ENCODE peak calls at places on chromosomes 1 and 21, in nine cellular contexts. Z, D, S, P, I, A, C, Q and E are unnamed samples.

GRCh38 chr1:173995475-173995874 is 26.7 kb downstream of the RC3H1 start:
- DNase-seq in S (no peak), I (no peak), Q (no peak), A (no peak), Z (no peak), C (no peak), D (no peak), P (no peak), E (no peak)

GRCh38 chr1:197787056-197787455 is 11.8 kb upstream of the DENND1B start:
- DNase-seq in Q (peak), S (no peak), Z (no peak), C (no peak), D (peak), A (no peak), I (no peak), P (peak), E (no peak)

GRCh38 chr1:93332368-93332767 is 13.3 kb upstream of the DR1 start:
- DNase-seq in A (no peak), C (no peak), P (no peak), Z (no peak), I (no peak), Q (no peak), D (no peak), S (no peak), E (no peak)

GRCh38 chr1:10286244-10286643 is 75.9 kb downstream of the KIF1B start:
- DNase-seq in I (no peak), A (no peak), Z (peak), C (no peak), Q (no peak), S (no peak), P (no peak), D (peak), E (no peak)

GRCh38 chr1:10399487-10399917 is 638 bp downstream of the PGD start:
- DNase-seq in P (peak), D (no peak), Q (peak), A (no peak), C (peak), Z (no peak), I (no peak), S (no peak), E (no peak)

GRCh38 chr1:31591425-31592093 is 15.2 kb downstream of the TINAGL1 start:
- DNase-seq in D (no peak), P (peak), Z (peak), A (peak), S (no peak), C (no peak), I (no peak), Q (peak), E (no peak)

GRCh38 chr1:17187065-17187464 is 17.9 kb upstream of the PADI1 start:
- DNase-seq in P (no peak), D (no peak), A (no peak), S (no peak), I (no peak), Z (no peak), C (no peak), Q (no peak), E (peak)

GRCh38 chr1:19232526-19232851 is 18.8 kb downstream of the EMC1 start:
- DNase-seq in D (no peak), C (no peak), I (no peak), Q (no peak), A (no peak), Z (no peak), S (no peak), P (peak), E (peak)

GRCh38 chr1:21926814-21927530 is 10.1 kb downstream of the HSPG2 start:
- DNase-seq in D (no peak), A (no peak), I (no peak), Q (no peak), C (no peak), P (no peak), S (no peak), Z (no peak), E (peak)

GRCh38 chr1:43165765-43166164 is 6.3 kb downstream of the EBNA1BP2 start:
- DNase-seq in C (no peak), A (no peak), Q (no peak), S (no peak), P (no peak), I (no peak), D (no peak), Z (no peak), E (no peak)

GRCh38 chr1:45809761-45810160 is 6.3 kb downstream of the MAST2 start:
- DNase-seq in P (no peak), C (no peak), D (no peak), A (no peak), Z (no peak), Q (no peak), I (no peak), S (no peak), E (no peak)

GRCh38 chr1:61448934-61449368 is 276.0 kb downstream of the TM2D1 start:
- DNase-seq in A (no peak), S (no peak), C (peak), I (no peak), P (no peak), Z (peak), D (peak), Q (peak), E (no peak)

GRCh38 chr1:184930645-184931044 is 43.7 kb downstream of the NIBAN1 start:
- DNase-seq in A (no peak), Z (no peak), P (no peak), D (no peak), S (no peak), C (no peak), Q (no peak), I (no peak), E (no peak)

GRCh38 chr21:45225741-45226327 is 61.9 kb downstream of the POFUT2 start:
- DNase-seq in I (no peak), Q (no peak), D (no peak), S (no peak), Z (no peak), C (no peak), A (no peak), P (no peak), E (peak)

GRCh38 chr21:45223236-45223992 is 64.3 kb downstream of the POFUT2 start:
- DNase-seq in P (no peak), A (no peak), Z (no peak), D (no peak), I (no peak), Q (no peak), S (no peak), C (no peak), E (peak)

GRCh38 chr21:45222001-45222400 is 65.7 kb downstream of the POFUT2 start:
- DNase-seq in Z (no peak), D (no peak), Q (no peak), P (no peak), I (no peak), A (no peak), S (no peak), C (no peak), E (no peak)

GRCh38 chr21:45225041-45225740 is 62.5 kb downstream of the POFUT2 start:
- DNase-seq in A (no peak), D (no peak), C (no peak), I (no peak), Q (no peak), S (no peak), P (no peak), Z (no peak), E (peak)

GRCh38 chr21:45224189-45224938 is 63.3 kb downstream of the POFUT2 start:
- DNase-seq in Z (no peak), C (no peak), S (no peak), A (peak), P (no peak), D (no peak), Q (no peak), I (no peak), E (peak)
- H3K4me3 ChIP-seq in Z (no peak), C (no peak), S (no peak), A (no peak), P (no peak), D (no peak), Q (no peak), I (no peak), E (no peak)

GRCh38 chr1:229101475-229101874 is 169.4 kb upstream of the RAB4A start:
- DNase-seq in A (no peak), I (no peak), S (no peak), D (no peak), Q (peak), P (no peak), Z (no peak), C (no peak), E (no peak)

GRCh38 chr1:229101011-229101410 is 169.9 kb upstream of the RAB4A start:
- DNase-seq in P (no peak), S (no peak), I (no peak), A (no peak), Q (no peak), Z (no peak), D (no peak), C (no peak), E (no peak)

GRCh38 chr1:229104654-229105053 is 166.3 kb upstream of the RAB4A start:
- DNase-seq in D (no peak), C (no peak), I (no peak), S (no peak), Q (no peak), Z (no peak), P (no peak), A (no peak), E (no peak)

GRCh38 chr1:229105109-229105508 is 165.8 kb upstream of the RAB4A start:
- DNase-seq in D (no peak), Z (no peak), I (no peak), P (no peak), A (no peak), S (no peak), C (no peak), Q (no peak), E (no peak)

GRCh38 chr1:229102741-229103480 is 168.0 kb upstream of the RAB4A start:
- DNase-seq in S (no peak), A (no peak), D (no peak), P (no peak), Z (no peak), I (no peak), Q (no peak), C (no peak), E (no peak)
- H3K4me3 ChIP-seq in S (no peak), A (no peak), D (no peak), P (no peak), Z (no peak), I (no peak), Q (no peak), C (no peak), E (no peak)

DNA sequence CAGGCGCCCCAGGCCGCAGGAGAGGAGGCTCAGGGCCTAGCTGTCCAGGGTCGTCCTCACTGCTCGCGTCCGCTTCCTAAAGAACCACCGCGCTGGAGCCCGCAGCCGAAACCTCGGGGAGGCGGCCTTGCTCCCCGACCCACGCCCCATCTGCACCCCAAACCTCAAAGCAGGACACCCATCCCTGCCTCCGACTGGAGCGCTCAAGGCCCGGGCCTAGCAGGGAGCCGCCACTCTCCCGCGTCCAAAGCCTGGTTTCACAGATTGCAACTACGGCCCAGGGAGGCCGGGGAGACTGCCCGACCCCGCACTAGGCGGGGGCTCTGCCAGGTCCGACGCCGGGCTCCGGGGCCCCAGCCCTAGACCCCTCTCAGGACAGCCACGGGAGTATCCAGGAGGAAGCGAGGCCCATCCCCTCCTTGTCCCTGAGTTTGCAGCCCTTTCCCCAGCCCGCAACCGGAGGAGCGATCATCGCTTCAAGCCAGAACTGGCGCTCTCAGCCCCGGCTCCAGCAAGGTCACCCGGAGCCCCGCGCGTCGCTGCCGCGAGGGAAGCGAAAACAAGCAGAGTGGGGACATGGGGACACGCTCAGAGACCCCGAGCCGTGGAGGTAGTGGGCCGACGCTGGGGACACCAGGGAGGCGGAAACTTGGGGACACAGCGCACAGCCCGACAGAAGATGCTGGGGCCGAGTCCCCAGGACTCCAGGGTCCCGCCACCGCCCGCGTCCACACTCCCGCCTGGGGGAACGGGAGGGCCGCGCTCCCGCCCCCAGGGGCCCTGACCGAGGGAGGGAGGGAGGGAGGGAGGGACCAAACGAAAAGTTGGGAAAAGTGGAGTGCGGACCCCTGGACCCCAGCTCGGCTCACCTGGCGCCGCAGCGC is 474 bp downstream of the TMEM200B start:
- DNase-seq in S (no peak), A (no peak), Q (no peak), Z (no peak), C (peak), P (peak), D (no peak), I (peak), E (peak)
- H3K4me3 ChIP-seq in S (peak), A (peak), Q (peak), Z (peak), C (peak), P (peak), D (peak), I (peak), E (peak)

DNA sequence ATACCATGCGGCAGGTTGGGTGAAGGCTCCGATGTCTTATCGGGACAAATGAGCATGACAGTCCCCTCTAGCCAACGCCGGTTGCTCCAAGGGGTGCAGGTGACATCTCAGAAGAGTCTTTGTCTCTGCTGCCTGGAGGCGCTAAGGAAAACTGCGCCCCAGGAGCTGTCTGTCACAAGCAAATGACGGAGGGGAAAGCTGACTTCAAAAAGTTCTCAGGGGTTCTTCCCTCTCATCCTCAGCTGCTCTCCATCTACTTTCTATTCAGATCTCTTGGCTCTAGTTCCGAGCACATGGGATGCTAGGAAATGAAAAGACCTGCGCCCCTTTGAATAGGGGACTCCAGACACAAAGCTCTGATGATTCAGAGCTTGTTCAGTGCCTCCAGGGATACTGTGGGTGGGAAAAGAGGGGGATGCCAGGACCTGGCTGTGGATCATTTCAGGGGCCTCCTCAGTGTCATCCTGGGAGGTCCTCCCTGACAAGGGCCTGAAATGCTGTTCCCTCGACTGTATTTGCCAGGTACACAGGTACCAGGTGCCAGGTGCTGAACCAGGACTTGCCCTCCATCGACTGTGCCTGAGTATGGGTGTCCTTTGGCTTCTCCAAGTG is 869 bp upstream of the KIAA0040 start:
- DNase-seq in P (no peak), I (peak), A (no peak), Z (no peak), S (no peak), D (no peak), Q (peak), C (no peak), E (no peak)
- H3K4me3 ChIP-seq in P (peak), I (peak), A (peak), Z (peak), S (peak), D (peak), Q (peak), C (peak), E (peak)

DNA sequence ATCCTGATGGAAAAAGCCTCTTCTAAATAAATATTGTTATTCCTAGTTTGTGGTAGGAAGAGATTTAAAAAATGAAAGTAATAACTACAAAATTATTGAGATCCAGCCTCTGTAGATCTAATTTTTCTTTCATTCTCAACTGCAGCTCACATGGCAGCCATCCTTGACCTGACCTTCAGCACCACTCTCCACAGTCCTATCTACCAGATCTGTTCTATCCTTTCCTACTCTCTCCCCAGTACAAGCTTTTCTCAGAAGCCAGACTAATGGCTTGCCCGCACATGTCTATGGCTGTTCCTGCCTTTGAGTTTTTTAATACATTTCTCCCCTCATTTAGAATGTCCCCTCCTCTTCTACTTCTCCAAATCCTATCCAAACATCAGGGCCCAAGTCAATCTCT is 51.5 kb downstream of the MACO1 start:
- DNase-seq in D (no peak), A (no peak), I (no peak), Q (no peak), P (no peak), S (no peak), C (no peak), Z (no peak), E (no peak)
- H3K4me3 ChIP-seq in D (no peak), A (no peak), I (no peak), Q (no peak), P (no peak), S (no peak), C (no peak), Z (no peak), E (no peak)

GRCh38 chr1:57424231-57425027 is 569 bp upstream of the DAB1 start:
- DNase-seq in D (no peak), C (no peak), Z (no peak), P (peak), Q (no peak), I (no peak), A (peak), S (no peak), E (peak)
- H3K4me3 ChIP-seq in D (peak), C (no peak), Z (peak), P (peak), Q (no peak), I (no peak), A (peak), S (peak), E (peak)

GRCh38 chr1:211335507-211336157 is 9.0 kb downstream of the TRAF5 start:
- DNase-seq in A (no peak), I (peak), C (no peak), P (no peak), Z (no peak), Q (no peak), D (no peak), S (no peak), E (no peak)
- H3K4me3 ChIP-seq in A (no peak), I (peak), C (no peak), P (no peak), Z (no peak), Q (no peak), D (no peak), S (no peak), E (no peak)

GRCh38 chr1:27658951-27659496 is 13.0 kb downstream of the IFI6 start:
- DNase-seq in S (no peak), Z (no peak), P (peak), Q (peak), A (no peak), D (no peak), C (no peak), I (no peak), E (peak)
- H3K4me3 ChIP-seq in S (no peak), Z (peak), P (peak), Q (no peak), A (peak), D (peak), C (peak), I (peak), E (peak)